ENCODE peak calls at places on chromosomes 13 and 19, in seven cellular contexts. U, Z, P, M, C, R and E are unnamed samples.

GRCh38 chr19:6501740-6502648 is at the start of gene TUBB4A:
- DNase-seq in U (no peak), Z (peak; percentile 62), P (no peak), M (no peak), C (no peak), R (peak; percentile 23), E (peak; percentile 21)

GRCh38 chr19:17394891-17395415 is 957 bp upstream of the CCDC194 start:
- DNase-seq in U (peak; percentile 60), Z (peak; percentile 97), P (no peak), M (peak; percentile 67), C (peak; percentile 51), R (peak; percentile 71), E (peak; percentile 51)

GRCh38 chr13:39510296-39510695 is 92.7 kb downstream of the LHFPL6 start:
- DNase-seq in U (no peak), Z (no peak), P (no peak), M (no peak), C (no peak), R (no peak), E (no peak)

GRCh38 chr13:64912141-64912540 is 2318.0 kb downstream of the PCDH9 start:
- DNase-seq in U (peak; percentile 64), Z (no peak), P (no peak), M (no peak), C (no peak), R (no peak), E (no peak)

GRCh38 chr19:29337029-29337428 is 124.1 kb upstream of the UQCRFS1 start:
- DNase-seq in U (no peak), Z (no peak), P (peak; percentile 78), M (no peak), C (no peak), R (no peak), E (no peak)

GRCh38 chr19:42114412-42114811 is 17.8 kb downstream of the POU2F2 start:
- DNase-seq in U (no peak), Z (peak; percentile 51), P (no peak), M (no peak), C (no peak), R (no peak), E (no peak)

GRCh38 chr19:7013678-7014077 is 7.6 kb downstream of the MBD3L2B start:
- DNase-seq in U (peak; percentile 7), Z (no peak), P (peak; percentile 53), M (no peak), C (no peak), R (no peak), E (no peak)

GRCh38 chr19:18856385-18857126 is 24.8 kb downstream of the UPF1 start:
- DNase-seq in U (peak; percentile 56), Z (peak; percentile 43), P (no peak), M (no peak), C (no peak), R (no peak), E (no peak)

GRCh38 chr13:100887729-100888151 is 213.1 kb upstream of the TMTC4 start:
- DNase-seq in U (peak; percentile 15), Z (no peak), P (no peak), M (no peak), C (no peak), R (no peak), E (no peak)

GRCh38 chr13:93956416-93956815 is 523.1 kb downstream of the DCT start:
- DNase-seq in U (no peak), Z (no peak), P (no peak), M (no peak), C (no peak), R (no peak), E (no peak)

GRCh38 chr19:18940791-18941627 is at the start of gene HOMER3:
- DNase-seq in U (peak; percentile 67), Z (peak; percentile 80), P (peak; percentile 93), M (peak; percentile 85), C (peak; percentile 67), R (peak; percentile 92), E (peak; percentile 84)

GRCh38 chr13:74173822-74174221 is 39.6 kb upstream of the KLF12 start:
- DNase-seq in U (no peak), Z (no peak), P (no peak), M (no peak), C (no peak), R (no peak), E (no peak)

GRCh38 chr19:14056741-14057356 is 5.0 kb downstream of the PALM3 start:
- DNase-seq in U (no peak), Z (peak; percentile 43), P (no peak), M (no peak), C (no peak), R (no peak), E (no peak)
- TF ChIP-seq CTCF in U (no peak), Z (peak; percentile 53), P (no peak), M (no peak), C (no peak), R (no peak), E (no peak)

DNA sequence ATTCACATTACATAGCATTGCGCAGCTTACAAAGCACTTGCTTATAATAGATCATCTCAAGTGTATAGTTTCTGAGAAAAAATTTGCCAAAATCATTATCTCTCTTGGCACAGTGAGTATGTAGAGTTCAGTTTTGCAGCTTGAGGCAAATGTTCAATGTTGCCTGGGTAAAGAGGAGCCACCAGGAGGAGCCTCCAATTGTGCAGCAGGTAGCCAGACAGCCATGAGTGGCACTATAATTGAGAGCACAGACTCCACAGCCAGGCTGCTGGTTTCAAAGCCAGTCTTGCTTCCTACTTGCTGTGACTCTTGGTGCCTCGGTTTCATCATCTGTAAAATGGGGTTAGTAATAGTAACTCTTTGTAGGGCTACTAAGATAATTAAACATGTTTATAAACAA is 24.0 kb upstream of the OLFM4 start:
- DNase-seq in U (no peak), Z (no peak), P (no peak), M (no peak), C (no peak), R (no peak), E (no peak)
- TF ChIP-seq CTCF in U (no peak), Z (peak; percentile 30), P (no peak), M (no peak), C (no peak), R (no peak), E (peak; percentile 19)

GRCh38 chr19:48085904-48086864 is 24.4 kb downstream of the PLA2G4C start:
- DNase-seq in U (no peak), Z (peak; percentile 61), P (no peak), M (no peak), C (no peak), R (no peak), E (no peak)
- TF ChIP-seq CTCF in U (no peak), Z (peak; percentile 75), P (no peak), M (no peak), C (no peak), R (no peak), E (no peak)

DNA sequence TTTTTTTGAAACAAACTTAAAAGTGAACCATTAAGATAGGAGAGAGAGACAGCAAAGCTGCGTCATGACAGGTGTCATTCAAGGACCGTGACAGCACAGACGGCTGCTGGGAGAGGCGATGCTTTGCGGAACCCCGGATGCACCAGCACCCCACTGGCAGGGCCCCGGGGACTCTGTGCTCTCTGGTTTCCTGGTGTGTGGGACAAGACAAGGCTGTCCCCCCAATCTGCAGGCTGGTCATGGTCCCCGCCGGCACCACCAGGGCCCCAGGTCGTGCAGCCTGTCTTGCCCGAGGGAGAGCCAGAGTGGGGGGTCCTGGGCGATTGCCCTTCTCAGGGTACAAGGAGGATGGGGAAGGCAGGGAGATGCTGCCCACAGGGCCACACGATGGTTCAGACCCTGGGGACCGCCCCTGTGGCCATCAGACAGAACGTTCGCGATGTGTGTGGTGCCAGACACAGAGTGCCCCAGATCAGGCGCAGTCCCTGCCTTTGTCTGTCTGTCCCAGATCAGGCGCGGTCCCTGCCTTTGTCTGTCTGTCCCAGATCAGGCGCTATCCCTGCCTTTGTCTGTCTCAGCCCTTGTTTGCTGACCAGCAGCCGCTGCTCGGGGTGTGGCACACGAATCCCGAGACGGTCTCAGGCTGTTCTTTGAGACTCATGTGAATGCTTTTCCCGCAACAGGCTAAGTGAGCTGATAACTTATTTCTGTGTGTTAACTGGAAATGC is 36.1 kb downstream of the ADPRHL1 start:
- DNase-seq in U (no peak), Z (no peak), P (no peak), M (no peak), C (no peak), R (no peak), E (no peak)
- TF ChIP-seq CTCF in U (no peak), Z (no peak), P (no peak), M (no peak), C (no peak), R (no peak), E (no peak)